ENCODE peak calls at places on chromosomes 1 and 21, in four cellular contexts. L, S, Y and Z are unnamed samples.

GRCh38 chr21:37292946-37293345 is 25.8 kb upstream of the VPS26C start:
- DNase-seq in S (no peak), L (no peak), Y (no peak), Z (no peak)

GRCh38 chr1:20324704-20325406 is 34.2 kb downstream of the VWA5B1 start:
- DNase-seq in S (no peak), L (no peak), Y (no peak), Z (no peak)

GRCh38 chr1:93874025-93874651 is 4.9 kb downstream of the DNTTIP2 start:
- DNase-seq in Y (peak), S (no peak), L (peak), Z (no peak)

GRCh38 chr1:27864264-27864895 is 8.0 kb upstream of the THEMIS2 start:
- DNase-seq in S (no peak), L (no peak), Y (no peak), Z (no peak)

GRCh38 chr21:41970751-41971653 is 17.2 kb upstream of the C2CD2 start:
- DNase-seq in Y (no peak), L (no peak), S (peak), Z (no peak)

GRCh38 chr1:1788646-1789431 is 10.6 kb upstream of the NADK start:
- DNase-seq in L (no peak), Y (peak), S (peak), Z (no peak)

GRCh38 chr1:39167632-39168209 is 36.8 kb upstream of the MACF1 start:
- DNase-seq in L (peak), S (no peak), Y (no peak), Z (no peak)

GRCh38 chr1:14600405-14601150 is 2.1 kb downstream of the KAZN start:
- DNase-seq in L (no peak), S (no peak), Y (no peak), Z (no peak)

GRCh38 chr1:226497991-226498689 is 50.4 kb upstream of the STUM start:
- DNase-seq in S (no peak), L (no peak), Y (no peak), Z (no peak)

GRCh38 chr1:36829066-36829465 is 205.2 kb downstream of the GRIK3 start:
- DNase-seq in Y (no peak), L (no peak), S (no peak), Z (no peak)